ENCODE peak calls at places on chromosomes 12 and 14, in five cellular contexts. L is sigmoid colon, Q is ovary, Y is mammary epithelial cell, F is tibial nerve. M is an unnamed sample.

GRCh38 chr12:118175823-118176447 is 40.0 kb downstream of the PEBP1 start:
- DNase-seq in L (no peak), Q (no peak), Y (no peak), F (no peak), M (peak)

GRCh38 chr14:69093551-69094421 is 59.1 kb downstream of the DCAF5 start:
- DNase-seq in Q (no peak), F (no peak), Y (peak), L (no peak), M (no peak)

GRCh38 chr14:38931969-38932652 is 170.9 kb downstream of the SEC23A start:
- DNase-seq in Q (no peak), F (no peak), L (no peak), Y (peak), M (no peak)

GRCh38 chr14:84825481-84825880 is 704.5 kb upstream of the FLRT2 start:
- DNase-seq in L (no peak), F (no peak), Y (peak), Q (no peak), M (no peak)

GRCh38 chr12:27865421-27865820 is 85.4 kb upstream of the MANSC4 start:
- DNase-seq in L (no peak), F (no peak), Y (peak), Q (no peak), M (peak)

GRCh38 chr12:10562306-10562933 is 51.0 kb downstream of the MAGOHB start:
- DNase-seq in Y (peak), F (peak), Q (no peak), L (no peak), M (peak)

GRCh38 chr12:108907861-108908302 is 28.0 kb downstream of the DAO start:
- DNase-seq in F (no peak), Y (peak), L (no peak), Q (no peak), M (peak)

GRCh38 chr12:96193725-96194571 is at the start of gene ELK3:
- DNase-seq in Y (peak), Q (peak), F (peak), L (peak), M (peak)

GRCh38 chr12:115998119-115998633 is 279.3 kb downstream of the MED13L start:
- DNase-seq in F (no peak), L (no peak), Y (peak), Q (no peak), M (peak)

GRCh38 chr12:24960222-24960855 is 11.4 kb upstream of the BCAT1 start:
- DNase-seq in Q (no peak), Y (peak), L (no peak), F (no peak), M (peak)

GRCh38 chr12:47636908-47637780 is 68.7 kb downstream of the RPAP3 start:
- DNase-seq in Q (no peak), Y (peak), F (no peak), L (no peak), M (peak)

GRCh38 chr12:80044694-80045046 is 54.7 kb upstream of the OTOGL start:
- DNase-seq in Y (peak), Q (no peak), F (no peak), L (no peak), M (no peak)

GRCh38 chr14:21267431-21267845 is 1.8 kb downstream of the HNRNPC start:
- DNase-seq in L (no peak), F (no peak), Q (no peak), Y (peak), M (peak)

GRCh38 chr12:132761032-132761910 is at the start of gene ANKLE2:
- DNase-seq in Y (peak), Q (peak), F (peak), L (peak), M (peak)

GRCh38 chr12:68727776-68728175 is 18.2 kb upstream of the SLC35E3 start:
- DNase-seq in L (no peak), Y (no peak), Q (no peak), F (no peak), M (no peak)

GRCh38 chr12:119157528-119157927 is 21.2 kb upstream of the HSPB8 start:
- DNase-seq in Q (no peak), F (no peak), L (no peak), Y (no peak), M (no peak)

GRCh38 chr14:69226178-69226577 is 33.8 kb upstream of the GALNT16 start:
- DNase-seq in Q (no peak), Y (no peak), F (no peak), L (no peak), M (no peak)

GRCh38 chr12:97568336-97569180 is 106.0 kb downstream of the RMST start:
- DNase-seq in Y (peak), F (no peak), L (no peak), Q (no peak), M (no peak)

GRCh38 chr12:73341559-73342247 is 1069.5 kb downstream of the TRHDE start:
- DNase-seq in L (no peak), Y (no peak), F (no peak), Q (no peak), M (no peak)

GRCh38 chr12:32988982-32989381 is 92.4 kb upstream of the PKP2 start:
- DNase-seq in Q (no peak), L (no peak), F (no peak), Y (no peak), M (no peak)

GRCh38 chr12:128418944-128419343 is 152.0 kb downstream of the TMEM132C start:
- DNase-seq in Y (no peak), Q (no peak), F (no peak), L (no peak), M (no peak)

GRCh38 chr12:107057071-107057834 is 36.1 kb downstream of the CRY1 start:
- DNase-seq in F (no peak), L (no peak), Y (peak), Q (no peak), M (no peak)

GRCh38 chr12:124837958-124838803 is 25.5 kb downstream of the SCARB1 start:
- DNase-seq in Y (peak), Q (peak), F (peak), L (peak), M (no peak)

GRCh38 chr12:68089101-68089500 is 70.4 kb downstream of the IFNG start:
- DNase-seq in Y (no peak), F (no peak), Q (no peak), L (no peak), M (no peak)

GRCh38 chr12:25994901-25995625 is 36.6 kb downstream of the RASSF8 start:
- DNase-seq in F (no peak), Y (no peak), Q (no peak), L (no peak), M (no peak)

GRCh38 chr12:30965613-30965985 is 39.1 kb downstream of the TSPAN11 start:
- DNase-seq in L (no peak), Q (no peak), F (no peak), Y (no peak), M (no peak)

GRCh38 chr12:530308-530707 is 70.6 kb downstream of the B4GALNT3 start:
- DNase-seq in F (no peak), L (no peak), Y (peak), Q (no peak), M (no peak)

GRCh38 chr12:76449572-76449971 is 101.4 kb upstream of the BBS10 start:
- DNase-seq in Q (no peak), F (no peak), Y (peak), L (no peak), M (no peak)

GRCh38 chr12:77940011-77940423 is 109.3 kb downstream of the NAV3 start:
- DNase-seq in Q (no peak), L (no peak), Y (peak), F (no peak), M (no peak)

GRCh38 chr14:91413547-91414474 is 3.8 kb downstream of the CCDC88C start:
- DNase-seq in F (no peak), Q (no peak), L (no peak), Y (no peak), M (no peak)

GRCh38 chr14:72715910-72716268 is 178.0 kb downstream of the DPF3 start:
- DNase-seq in Q (no peak), F (no peak), L (peak), Y (no peak), M (no peak)

GRCh38 chr12:112198120-112198733 is 72.9 kb downstream of the TRAFD1 start:
- DNase-seq in L (no peak), Q (peak), Y (peak), F (no peak), M (peak)
- TF ChIP-seq CTCF in L (peak), Q (peak), Y (peak), F (peak), M (peak)

GRCh38 chr12:131452444-131452860 is 258.4 kb upstream of the SFSWAP start:
- DNase-seq in F (no peak), Q (no peak), L (peak), Y (no peak), M (peak)
- TF ChIP-seq CTCF in F (no peak), Q (no peak), L (no peak), Y (no peak), M (peak)

GRCh38 chr14:89955418-89956293 is at the start of gene TDP1:
- DNase-seq in F (peak), Y (peak), L (peak), Q (peak), M (peak)
- TF ChIP-seq CTCF in F (no peak), Y (no peak), L (no peak), Q (peak), M (no peak)

GRCh38 chr12:105920161-105920684 is 218.5 kb downstream of the NUAK1 start:
- DNase-seq in F (no peak), Y (peak), L (no peak), Q (no peak), M (no peak)
- TF ChIP-seq CTCF in F (no peak), Y (no peak), L (no peak), Q (no peak), M (no peak)

GRCh38 chr12:91367234-91367849 is 184.7 kb upstream of the DCN start:
- DNase-seq in Y (no peak), F (no peak), L (no peak), Q (no peak), M (peak)

GRCh38 chr12:91356405-91356804 is 173.8 kb upstream of the DCN start:
- DNase-seq in Y (no peak), F (no peak), L (no peak), Q (no peak), M (no peak)

GRCh38 chr12:91364591-91365184 is 182.1 kb upstream of the DCN start:
- DNase-seq in Q (no peak), Y (no peak), F (no peak), L (no peak), M (no peak)

GRCh38 chr12:91357381-91357780 is 174.8 kb upstream of the DCN start:
- DNase-seq in L (no peak), Y (no peak), F (no peak), Q (no peak), M (no peak)

DNA sequence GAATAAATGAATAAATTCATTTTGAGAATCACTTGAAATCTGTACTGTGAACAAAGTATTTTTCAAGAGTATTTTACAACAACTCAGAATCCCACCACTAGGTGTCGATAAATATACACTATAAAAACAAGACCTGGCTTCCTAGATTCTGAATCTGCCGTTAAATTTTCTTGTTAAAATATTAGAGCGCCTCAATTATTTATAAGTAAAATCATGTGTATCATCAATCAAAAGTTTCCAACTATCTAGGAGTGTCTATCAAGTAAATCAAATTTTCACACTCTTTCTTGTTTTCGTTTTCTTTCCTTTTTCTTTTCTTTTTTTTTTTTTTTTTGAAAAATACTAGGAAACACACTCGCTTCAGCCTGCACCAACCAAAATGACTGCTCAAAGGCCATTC is 179.2 kb upstream of the DCN start:
- DNase-seq in F (no peak), Y (peak), L (no peak), Q (no peak), M (peak)
- TF ChIP-seq CTCF in F (peak), Y (peak), L (peak), Q (peak), M (peak)

DNA sequence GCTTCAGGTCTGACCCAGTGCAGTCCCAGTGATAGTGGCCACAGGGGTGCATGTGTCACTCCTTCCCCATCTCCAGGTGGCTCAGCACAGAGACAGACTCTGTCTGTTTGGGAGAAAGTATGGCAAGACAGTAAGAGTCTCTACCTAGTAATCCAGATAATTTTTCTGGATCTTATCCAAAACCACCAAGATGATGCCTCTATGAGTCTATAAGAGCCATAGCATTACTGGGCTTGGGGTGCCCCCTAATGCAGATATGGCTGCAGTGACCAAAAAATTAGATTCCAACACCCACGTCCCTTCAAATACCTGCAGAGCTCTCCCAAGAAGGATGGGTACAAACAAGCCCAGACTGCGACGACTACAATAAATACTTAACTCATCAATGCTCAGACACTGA is 123.8 kb downstream of the GRIP1 start:
- DNase-seq in Q (no peak), L (no peak), F (no peak), Y (peak), M (peak)
- TF ChIP-seq CTCF in Q (no peak), L (no peak), F (no peak), Y (peak), M (no peak)

M was measured in NB4.